ENCODE peak calls at places on chromosomes 6 and 20, in five cellular contexts. J, Z, X, H and F are unnamed samples.

GRCh38 chr6:50110557-50110956 is 60.8 kb upstream of the DEFB112 start:
- DNase-seq in J (no peak), Z (no peak), X (no peak), H (no peak), F (no peak)

GRCh38 chr20:1446536-1446935 is 20.1 kb downstream of the NSFL1C start:
- DNase-seq in J (no peak), Z (no peak), X (no peak), H (no peak), F (no peak)

GRCh38 chr6:21593927-21594421 is 423 bp downstream of the SOX4 start:
- DNase-seq in J (no peak), Z (no peak), X (no peak), H (peak; percentile 74), F (no peak)

GRCh38 chr20:35232575-35232974 is 6.1 kb downstream of the MMP24 start:
- DNase-seq in J (no peak), Z (no peak), X (peak; percentile 11), H (peak; percentile 67), F (peak; percentile 16)

GRCh38 chr20:58219342-58219700 is 9.1 kb downstream of the ANKRD60 start:
- DNase-seq in J (no peak), Z (no peak), X (no peak), H (no peak), F (no peak)

GRCh38 chr20:57629976-57630525 is 9.8 kb upstream of the ZBP1 start:
- DNase-seq in J (no peak), Z (peak; percentile 33), X (no peak), H (no peak), F (no peak)

GRCh38 chr6:43499028-43499815 is 10.9 kb downstream of the LRRC73 start:
- DNase-seq in J (no peak), Z (no peak), X (no peak), H (peak; percentile 57), F (peak; percentile 80)

GRCh38 chr20:25496165-25496967 is 88.9 kb downstream of the GINS1 start:
- DNase-seq in J (no peak), Z (no peak), X (no peak), H (no peak), F (no peak)

GRCh38 chr6:70834520-70834919 is 122.3 kb downstream of the B3GAT2 start:
- DNase-seq in J (no peak), Z (no peak), X (peak; percentile 4), H (peak; percentile 52), F (no peak)

GRCh38 chr6:28816909-28817807 is 106.6 kb downstream of the TRIM27 start:
- DNase-seq in J (no peak), Z (peak; percentile 52), X (peak; percentile 54), H (peak; percentile 74), F (peak; percentile 26)

GRCh38 chr6:44064089-44064947 is 62.9 kb downstream of the MRPL14 start:
- DNase-seq in J (no peak), Z (no peak), X (peak; percentile 100), H (peak; percentile 98), F (peak; percentile 88)